ENCODE peak calls at places on chromosomes 6 and 20, in seven cellular contexts. K, Q, A, B, T, V and L are unnamed samples.
A peak's percentile ranks its signal among the peaks of the same experiment; 100 is the strongest.

GRCh38 chr20:25178563-25179438 is 16.7 kb upstream of the ENTPD6 start:
- DNase-seq in K (peak; percentile 59), Q (peak; percentile 49), A (no peak), B (peak; percentile 37), T (peak; percentile 61), V (no peak), L (peak; percentile 37)

GRCh38 chr20:64111841-64112641 is 4.7 kb upstream of the NPBWR2 start:
- DNase-seq in K (peak; percentile 3), Q (no peak), A (no peak), B (no peak), T (no peak), V (no peak), L (no peak)

GRCh38 chr6:44043036-44043478 is 84.2 kb downstream of the MRPL14 start:
- DNase-seq in K (no peak), Q (no peak), A (no peak), B (no peak), T (no peak), V (no peak), L (no peak)

GRCh38 chr20:45235995-45236394 is 14.8 kb downstream of the SEMG2 start:
- DNase-seq in K (no peak), Q (no peak), A (no peak), B (no peak), T (no peak), V (no peak), L (no peak)

GRCh38 chr6:35731414-35731735 is 5.5 kb upstream of the ARMC12 start:
- DNase-seq in K (peak; percentile 99), Q (peak; percentile 98), A (peak; percentile 98), B (peak; percentile 98), T (no peak), V (peak; percentile 80), L (peak; percentile 94)

GRCh38 chr6:164927288-164928040 is 381.9 kb downstream of the C6orf118 start:
- DNase-seq in K (peak; percentile 45), Q (peak; percentile 55), A (peak; percentile 67), B (peak; percentile 56), T (peak; percentile 1), V (no peak), L (peak; percentile 64)

GRCh38 chr20:44073011-44073674 is 113.8 kb downstream of the JPH2 start:
- DNase-seq in K (no peak), Q (no peak), A (no peak), B (no peak), T (no peak), V (no peak), L (no peak)

GRCh38 chr6:141874930-141875602 is 257.7 kb upstream of the GJE1 start:
- DNase-seq in K (no peak), Q (no peak), A (no peak), B (no peak), T (no peak), V (no peak), L (no peak)

GRCh38 chr6:65450451-65450850 is 256.6 kb downstream of the EYS start:
- DNase-seq in K (no peak), Q (no peak), A (no peak), B (no peak), T (no peak), V (no peak), L (no peak)

GRCh38 chr6:153143200-153143599 is 12.1 kb upstream of the RGS17 start:
- DNase-seq in K (no peak), Q (no peak), A (no peak), B (no peak), T (no peak), V (no peak), L (no peak)

GRCh38 chr6:84652356-84653026 is 111.9 kb downstream of the TBX18 start:
- DNase-seq in K (no peak), Q (no peak), A (no peak), B (no peak), T (no peak), V (no peak), L (no peak)

GRCh38 chr20:13910492-13910891 is 79.9 kb downstream of the SEL1L2 start:
- DNase-seq in K (no peak), Q (no peak), A (no peak), B (no peak), T (no peak), V (no peak), L (no peak)

GRCh38 chr6:88975369-88975768 is 12.0 kb upstream of the RNGTT start:
- DNase-seq in K (no peak), Q (no peak), A (no peak), B (no peak), T (no peak), V (no peak), L (no peak)

GRCh38 chr6:149443411-149444181 is 41.2 kb downstream of the ZC3H12D start:
- DNase-seq in K (peak; percentile 38), Q (no peak), A (no peak), B (no peak), T (no peak), V (no peak), L (no peak)

GRCh38 chr6:15504040-15504491 is 158.8 kb downstream of the DTNBP1 start:
- DNase-seq in K (peak; percentile 52), Q (peak; percentile 31), A (peak; percentile 62), B (peak; percentile 55), T (no peak), V (no peak), L (no peak)

GRCh38 chr20:1894951-1895673 is at the start of gene SIRPA:
- DNase-seq in K (peak; percentile 83), Q (peak; percentile 67), A (peak; percentile 70), B (peak; percentile 77), T (no peak), V (no peak), L (peak; percentile 50)

GRCh38 chr20:15836634-15837033 is 736.6 kb downstream of the KIF16B start:
- DNase-seq in K (no peak), Q (no peak), A (no peak), B (no peak), T (no peak), V (no peak), L (no peak)

GRCh38 chr20:18138266-18138582 is 561 bp downstream of the KAT14 start:
- DNase-seq in K (no peak), Q (no peak), A (no peak), B (no peak), T (no peak), V (no peak), L (no peak)

GRCh38 chr20:36339646-36340592 is 33.8 kb downstream of the DLGAP4 start:
- DNase-seq in K (no peak), Q (no peak), A (no peak), B (no peak), T (no peak), V (no peak), L (no peak)

GRCh38 chr6:56314683-56315523 is 67.5 kb upstream of the COL21A1 start:
- DNase-seq in K (peak; percentile 40), Q (peak; percentile 18), A (no peak), B (peak; percentile 20), T (peak; percentile 52), V (no peak), L (peak; percentile 43)

GRCh38 chr20:39574061-39574460 is 611.9 kb downstream of the DHX35 start:
- DNase-seq in K (no peak), Q (no peak), A (no peak), B (no peak), T (no peak), V (no peak), L (peak; percentile 39)

DNA sequence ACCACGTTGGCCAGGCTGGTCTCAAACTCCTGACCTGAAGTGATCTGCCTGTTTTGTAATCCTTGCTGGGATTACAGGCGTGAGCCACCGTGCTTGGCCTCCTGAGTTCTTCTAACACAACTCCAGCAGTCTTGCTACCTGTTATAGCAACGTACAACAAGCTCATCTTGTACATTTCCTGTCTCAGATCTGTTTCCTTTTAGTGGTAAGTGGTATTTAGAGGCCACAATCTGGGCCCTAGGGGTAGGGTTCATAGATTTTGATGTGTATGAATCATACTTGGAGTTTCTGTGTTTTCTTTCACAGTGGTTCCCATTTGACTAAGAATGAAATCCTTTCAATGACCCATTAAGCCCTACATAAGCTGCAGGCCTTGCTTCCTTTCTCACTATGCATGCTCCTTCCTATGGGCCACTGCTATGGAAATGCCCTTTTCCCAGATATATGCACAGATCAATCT is 27.1 kb upstream of the SYNCRIP start:
- DNase-seq in K (no peak), Q (no peak), A (no peak), B (no peak), T (no peak), V (no peak), L (no peak)
- TF ChIP-seq POLR2A in K (no peak), Q (no peak), A (no peak), B (no peak), T (no peak), V (no peak), L (no peak)

GRCh38 chr6:163585932-163586437 is 171.5 kb downstream of the QKI start:
- DNase-seq in K (no peak), Q (peak; percentile 16), A (peak; percentile 79), B (no peak), T (peak; percentile 60), V (no peak), L (peak; percentile 27)
- TF ChIP-seq POLR2A in K (no peak), Q (no peak), A (no peak), B (no peak), T (no peak), V (no peak), L (no peak)

DNA sequence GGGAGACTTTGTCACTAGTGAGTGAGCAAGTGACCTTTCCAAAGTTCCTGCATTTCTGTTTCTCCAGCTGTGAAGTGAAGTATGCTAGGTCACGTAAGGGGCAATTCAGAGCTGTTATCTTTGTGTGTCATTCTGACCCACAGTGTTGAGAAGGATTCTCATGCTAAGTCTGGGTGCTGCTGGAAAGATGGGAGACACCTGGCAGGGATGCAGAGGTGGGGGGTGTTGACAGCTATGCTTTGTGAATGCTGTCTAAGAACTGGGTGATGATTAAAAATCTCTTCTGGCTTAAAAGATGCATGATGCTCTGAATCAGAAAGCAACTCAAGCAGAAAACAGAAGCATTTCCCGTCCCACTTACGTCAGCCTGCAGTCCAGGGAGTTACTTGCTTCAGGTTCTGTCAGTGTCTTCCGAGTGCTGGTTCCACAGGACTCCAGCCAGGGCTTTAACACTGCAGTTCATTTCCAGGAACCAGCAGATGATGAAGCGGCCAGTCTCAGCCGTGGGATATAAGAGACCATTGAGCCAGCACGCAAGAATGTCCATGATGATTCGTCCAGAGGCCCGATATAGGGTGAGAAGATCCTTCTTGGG is 30.9 kb upstream of the ASXL1 start:
- DNase-seq in K (no peak), Q (no peak), A (peak; percentile 28), B (no peak), T (no peak), V (no peak), L (no peak)
- TF ChIP-seq POLR2A in K (no peak), Q (no peak), A (no peak), B (no peak), T (no peak), V (no peak), L (no peak)

GRCh38 chr6:138382498-138383265 is 5.0 kb downstream of the SMIM28 start:
- DNase-seq in K (no peak), Q (no peak), A (no peak), B (no peak), T (no peak), V (no peak), L (no peak)

GRCh38 chr6:138387577-138388368 is 10.1 kb downstream of the SMIM28 start:
- DNase-seq in K (no peak), Q (no peak), A (no peak), B (no peak), T (no peak), V (no peak), L (peak; percentile 17)

GRCh38 chr6:138383776-138384175 is 6.1 kb downstream of the SMIM28 start:
- DNase-seq in K (no peak), Q (no peak), A (no peak), B (no peak), T (no peak), V (no peak), L (no peak)

GRCh38 chr6:138389551-138389950 is 11.8 kb downstream of the SMIM28 start:
- DNase-seq in K (no peak), Q (no peak), A (no peak), B (no peak), T (no peak), V (no peak), L (no peak)

GRCh38 chr6:138386897-138387296 is 9.2 kb downstream of the SMIM28 start:
- DNase-seq in K (no peak), Q (no peak), A (no peak), B (no peak), T (no peak), V (no peak), L (no peak)
- TF ChIP-seq POLR2A in K (no peak), Q (no peak), A (no peak), B (no peak), T (no peak), V (no peak), L (no peak)